ENCODE peak calls at places on chromosomes 2 and 18, in five cellular contexts. One of them, this sample, is unnamed. For H3K4me1, the result is how much of the 10 kb centered on the place peaks cover.

GRCh38 chr2:26352892-26353291 is 6.3 kb upstream of the ADGRF3 start:
- DNase-seq in kidney: no peak
- DNase-seq in ovary: no peak
- DNase-seq in mammary epithelial cell: peak
- DNase-seq in right atrium auricular region: no peak
- DNase-seq in this sample: no peak

GRCh38 chr2:164847966-164848365 is 6.3 kb upstream of the COBLL1 start:
- DNase-seq in kidney: no peak
- DNase-seq in right atrium auricular region: no peak
- DNase-seq in mammary epithelial cell: peak
- DNase-seq in ovary: no peak
- DNase-seq in this sample: no peak

GRCh38 chr2:186187854-186188253 is 298.2 kb upstream of the ZC3H15 start:
- DNase-seq in kidney: no peak
- DNase-seq in right atrium auricular region: no peak
- DNase-seq in mammary epithelial cell: no peak
- DNase-seq in ovary: no peak
- DNase-seq in this sample: no peak

GRCh38 chr2:47034973-47035609 is 119.5 kb upstream of the MCFD2 start:
- DNase-seq in right atrium auricular region: peak
- DNase-seq in ovary: no peak
- DNase-seq in kidney: no peak
- DNase-seq in mammary epithelial cell: no peak
- DNase-seq in this sample: no peak

GRCh38 chr18:76496200-76496890 is 1.3 kb upstream of the ZNF516 start:
- DNase-seq in mammary epithelial cell: no peak
- DNase-seq in right atrium auricular region: peak
- DNase-seq in ovary: peak
- DNase-seq in kidney: peak
- DNase-seq in this sample: no peak

GRCh38 chr2:33108483-33109443 is 162.0 kb downstream of the LTBP1 start:
- DNase-seq in mammary epithelial cell: peak
- DNase-seq in right atrium auricular region: no peak
- DNase-seq in ovary: no peak
- DNase-seq in kidney: no peak
- DNase-seq in this sample: no peak

GRCh38 chr2:44778671-44779476 is 162.6 kb upstream of the SIX3 start:
- DNase-seq in kidney: no peak
- DNase-seq in mammary epithelial cell: no peak
- DNase-seq in ovary: no peak
- DNase-seq in right atrium auricular region: no peak
- DNase-seq in this sample: no peak

GRCh38 chr2:47189635-47190034 is 34.5 kb upstream of the STPG4 start:
- DNase-seq in mammary epithelial cell: peak
- DNase-seq in right atrium auricular region: no peak
- DNase-seq in kidney: no peak
- DNase-seq in ovary: no peak
- DNase-seq in this sample: no peak

GRCh38 chr2:174554514-174555119 is 43.0 kb downstream of the WIPF1 start:
- DNase-seq in right atrium auricular region: no peak
- DNase-seq in ovary: no peak
- DNase-seq in kidney: no peak
- DNase-seq in mammary epithelial cell: no peak
- DNase-seq in this sample: no peak

GRCh38 chr18:58511306-58511705 is 117.6 kb downstream of the ALPK2 start:
- DNase-seq in mammary epithelial cell: no peak
- DNase-seq in ovary: no peak
- DNase-seq in right atrium auricular region: no peak
- DNase-seq in kidney: no peak
- DNase-seq in this sample: no peak

GRCh38 chr18:3623769-3624545 is 174.0 kb downstream of the TGIF1 start:
- DNase-seq in ovary: peak
- DNase-seq in right atrium auricular region: peak
- DNase-seq in kidney: peak
- DNase-seq in mammary epithelial cell: peak
- DNase-seq in this sample: no peak

GRCh38 chr2:189014426-189015138 is 40.4 kb downstream of the COL3A1 start:
- DNase-seq in mammary epithelial cell: no peak
- DNase-seq in right atrium auricular region: no peak
- DNase-seq in kidney: no peak
- DNase-seq in ovary: no peak
- DNase-seq in this sample: no peak

GRCh38 chr2:98730053-98730850 is 680 bp downstream of the MGAT4A start:
- DNase-seq in right atrium auricular region: peak
- DNase-seq in ovary: peak
- DNase-seq in kidney: peak
- DNase-seq in mammary epithelial cell: no peak
- DNase-seq in this sample: no peak

GRCh38 chr2:133247613-133248012 is 320.6 kb downstream of the NCKAP5 start:
- DNase-seq in right atrium auricular region: no peak
- DNase-seq in ovary: no peak
- DNase-seq in mammary epithelial cell: no peak
- DNase-seq in kidney: no peak
- DNase-seq in this sample: no peak

GRCh38 chr2:64686283-64686956 is 32.7 kb upstream of the SERTAD2 start:
- DNase-seq in right atrium auricular region: no peak
- DNase-seq in kidney: no peak
- DNase-seq in ovary: no peak
- DNase-seq in mammary epithelial cell: peak
- DNase-seq in this sample: no peak

GRCh38 chr2:196587061-196587460 is 52.5 kb upstream of the CCDC150 start:
- DNase-seq in right atrium auricular region: no peak
- DNase-seq in kidney: no peak
- DNase-seq in mammary epithelial cell: no peak
- DNase-seq in ovary: no peak
- DNase-seq in this sample: no peak

GRCh38 chr2:168687314-168687713 is 115.1 kb upstream of the NOSTRIN start:
- DNase-seq in kidney: no peak
- DNase-seq in mammary epithelial cell: no peak
- DNase-seq in right atrium auricular region: no peak
- DNase-seq in ovary: no peak
- DNase-seq in this sample: no peak

GRCh38 chr18:741931-742512 is 29.6 kb upstream of the ENOSF1 start:
- DNase-seq in kidney: no peak
- DNase-seq in right atrium auricular region: no peak
- DNase-seq in mammary epithelial cell: peak
- DNase-seq in ovary: no peak
- DNase-seq in this sample: no peak

GRCh38 chr2:66508358-66509071 is 73.6 kb downstream of the MEIS1 start:
- DNase-seq in right atrium auricular region: no peak
- DNase-seq in mammary epithelial cell: no peak
- DNase-seq in ovary: no peak
- DNase-seq in kidney: no peak
- DNase-seq in this sample: no peak

GRCh38 chr18:3051718-3052410 is 38.9 kb upstream of the LPIN2 start:
- DNase-seq in kidney: no peak
- DNase-seq in right atrium auricular region: no peak
- DNase-seq in ovary: no peak
- DNase-seq in mammary epithelial cell: no peak
- DNase-seq in this sample: no peak

GRCh38 chr18:715626-716025 is 3.2 kb upstream of the ENOSF1 start:
- DNase-seq in kidney: no peak
- DNase-seq in right atrium auricular region: no peak
- DNase-seq in mammary epithelial cell: peak
- DNase-seq in ovary: no peak
- DNase-seq in this sample: no peak

GRCh38 chr2:37271376-37272067 is 40.1 kb downstream of the NDUFAF7 start:
- DNase-seq in kidney: no peak
- DNase-seq in right atrium auricular region: no peak
- DNase-seq in ovary: no peak
- DNase-seq in mammary epithelial cell: no peak
- DNase-seq in this sample: peak

DNA sequence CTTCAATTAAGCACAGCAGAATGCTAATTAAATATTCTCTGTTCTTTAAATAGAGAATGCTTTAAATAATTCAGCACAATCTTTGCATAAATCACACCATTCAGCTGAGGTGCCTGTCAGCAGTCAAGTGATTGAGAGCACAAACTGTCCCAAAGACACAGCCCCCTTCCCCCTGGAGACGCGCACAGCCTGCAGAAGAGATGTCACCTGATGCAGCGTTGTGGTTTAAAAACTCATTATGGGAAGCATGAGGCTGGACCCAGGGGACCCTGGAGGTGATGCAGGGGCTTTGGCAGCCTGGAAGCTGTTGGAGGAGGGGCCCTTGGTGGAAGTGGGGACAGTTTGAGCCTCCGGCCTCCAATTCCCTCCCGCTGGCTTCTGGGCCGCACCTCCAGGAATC is 98.2 kb downstream of the RTP5 start:
- DNase-seq in ovary: no peak
- DNase-seq in mammary epithelial cell: no peak
- DNase-seq in kidney: no peak
- DNase-seq in right atrium auricular region: no peak
- DNase-seq in this sample: no peak
- H3K4me1 ChIP-seq in ovary: under half
- H3K4me1 ChIP-seq in mammary epithelial cell: under half
- H3K4me1 ChIP-seq in kidney: under half
- H3K4me1 ChIP-seq in right atrium auricular region: under half
- H3K4me1 ChIP-seq in this sample: under half

GRCh38 chr2:203535784-203536590 is 886 bp upstream of the RAPH1 start:
- DNase-seq in mammary epithelial cell: no peak
- DNase-seq in kidney: no peak
- DNase-seq in ovary: no peak
- DNase-seq in right atrium auricular region: no peak
- DNase-seq in this sample: no peak

GRCh38 chr2:203534486-203535077 is 519 bp downstream of the RAPH1 start:
- DNase-seq in ovary: peak
- DNase-seq in mammary epithelial cell: peak
- DNase-seq in kidney: no peak
- DNase-seq in right atrium auricular region: no peak
- DNase-seq in this sample: no peak

GRCh38 chr2:203535078-203535783 is at the start of gene RAPH1:
- DNase-seq in mammary epithelial cell: peak
- DNase-seq in kidney: peak
- DNase-seq in right atrium auricular region: peak
- DNase-seq in ovary: peak
- DNase-seq in this sample: peak

GRCh38 chr2:203532957-203533695 is 2.0 kb downstream of the RAPH1 start:
- DNase-seq in mammary epithelial cell: peak
- DNase-seq in ovary: no peak
- DNase-seq in right atrium auricular region: no peak
- DNase-seq in kidney: no peak
- DNase-seq in this sample: no peak

DNA sequence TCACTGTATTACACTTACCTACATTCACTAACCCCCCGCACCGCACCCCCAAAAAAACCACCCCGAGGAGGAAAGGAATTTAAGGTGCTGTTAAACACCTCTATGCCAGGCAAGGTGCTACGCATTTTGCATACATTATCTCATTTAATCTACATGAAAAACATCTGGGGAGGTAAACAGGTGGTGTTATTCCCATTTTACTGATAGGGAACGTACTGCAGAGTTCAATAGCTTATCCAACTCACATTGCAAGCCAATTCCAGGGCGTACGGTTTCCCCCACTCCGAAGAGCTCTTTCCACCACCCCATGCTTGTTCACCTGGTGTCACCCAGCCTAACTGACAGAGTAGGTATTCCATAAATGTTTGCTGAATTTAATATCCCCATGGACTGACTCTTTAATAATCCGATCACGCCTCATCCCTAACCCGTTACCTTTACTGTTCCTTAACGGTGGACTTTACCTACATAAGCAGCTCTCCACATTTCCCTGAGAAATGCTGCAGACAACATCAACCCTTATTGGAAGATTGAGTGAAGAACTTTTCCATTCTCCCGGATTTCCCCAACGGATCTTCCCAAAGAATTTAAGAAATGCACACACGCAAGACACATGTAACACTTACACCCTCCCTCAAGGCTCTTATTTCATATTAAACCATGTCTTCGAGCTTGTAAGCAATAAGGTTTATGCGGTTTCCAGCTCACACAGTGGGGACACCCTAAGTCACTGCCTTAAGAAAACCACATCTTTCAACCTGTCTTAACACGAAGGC is 1.2 kb downstream of the RAPH1 start:
- DNase-seq in right atrium auricular region: no peak
- DNase-seq in kidney: no peak
- DNase-seq in ovary: no peak
- DNase-seq in mammary epithelial cell: peak
- DNase-seq in this sample: no peak
- H3K4me3 ChIP-seq in right atrium auricular region: peak
- H3K4me3 ChIP-seq in kidney: peak
- H3K4me3 ChIP-seq in ovary: peak
- H3K4me3 ChIP-seq in mammary epithelial cell: peak
- H3K4me3 ChIP-seq in this sample: peak

GRCh38 chr2:120514521-120514920 is 168.6 kb downstream of the INHBB start:
- DNase-seq in mammary epithelial cell: no peak
- DNase-seq in kidney: peak
- DNase-seq in ovary: no peak
- DNase-seq in right atrium auricular region: no peak
- DNase-seq in this sample: no peak

GRCh38 chr2:120513776-120514357 is 167.9 kb downstream of the INHBB start:
- DNase-seq in ovary: no peak
- DNase-seq in mammary epithelial cell: no peak
- DNase-seq in kidney: peak
- DNase-seq in right atrium auricular region: no peak
- DNase-seq in this sample: no peak

GRCh38 chr2:120517790-120518469 is 172.0 kb downstream of the INHBB start:
- DNase-seq in ovary: no peak
- DNase-seq in right atrium auricular region: no peak
- DNase-seq in mammary epithelial cell: no peak
- DNase-seq in kidney: no peak
- DNase-seq in this sample: no peak

GRCh38 chr2:120516323-120517314 is 170.7 kb downstream of the INHBB start:
- DNase-seq in right atrium auricular region: no peak
- DNase-seq in kidney: peak
- DNase-seq in ovary: no peak
- DNase-seq in mammary epithelial cell: no peak
- DNase-seq in this sample: no peak

DNA sequence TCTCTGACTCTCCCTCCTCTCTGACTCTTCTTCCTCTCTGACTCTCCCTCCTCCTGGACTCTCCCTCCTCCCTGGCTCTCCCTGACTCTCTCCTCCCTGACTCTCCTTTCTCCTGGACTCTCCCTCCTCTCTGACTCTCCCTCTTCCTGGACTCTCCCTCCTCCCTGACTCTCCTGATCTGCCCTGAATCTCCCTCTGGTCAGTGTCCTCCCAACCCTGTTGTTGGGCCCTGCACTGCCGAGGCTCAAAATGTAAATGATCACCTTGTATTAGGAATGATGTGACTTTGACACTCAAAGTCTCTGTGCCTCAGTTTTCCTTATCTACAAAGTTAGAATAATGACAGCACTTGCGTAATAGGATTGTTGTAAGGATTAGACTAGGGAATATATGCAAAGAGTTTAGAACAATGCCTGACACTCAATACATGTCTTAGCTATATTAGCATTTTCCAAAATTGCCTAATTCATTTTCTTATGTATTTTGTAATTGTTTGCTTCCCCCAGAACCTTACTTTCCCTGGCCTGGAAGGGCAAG is 169.9 kb downstream of the INHBB start:
- DNase-seq in right atrium auricular region: no peak
- DNase-seq in kidney: no peak
- DNase-seq in ovary: no peak
- DNase-seq in mammary epithelial cell: no peak
- DNase-seq in this sample: no peak
- H3K4me1 ChIP-seq in right atrium auricular region: under half
- H3K4me1 ChIP-seq in kidney: under half
- H3K4me1 ChIP-seq in ovary: under half
- H3K4me1 ChIP-seq in mammary epithelial cell: under half
- H3K4me1 ChIP-seq in this sample: under half

GRCh38 chr18:36322408-36322728 is 24.9 kb downstream of the FHOD3 start:
- DNase-seq in ovary: no peak
- DNase-seq in mammary epithelial cell: no peak
- DNase-seq in right atrium auricular region: peak
- DNase-seq in kidney: peak
- DNase-seq in this sample: no peak
- H3K4me3 ChIP-seq in ovary: no peak
- H3K4me3 ChIP-seq in mammary epithelial cell: no peak
- H3K4me3 ChIP-seq in right atrium auricular region: no peak
- H3K4me3 ChIP-seq in kidney: no peak
- H3K4me3 ChIP-seq in this sample: no peak